ENCODE peak calls at places on chromosomes 1 and 21, in six cellular contexts. J is stimulated activated CD8-positive, alpha-beta memory T cell treated with anti-CD3 and anti-CD28 coated beads, Interleukin-2, amount 100 ng/mL, for 1 hour; K is H9; R is Calu3; L is T-helper 22 cell; Y is activated T-cell treated with anti-CD3 and anti-CD28 coated beads for 1 hour. I is an unnamed sample.

GRCh38 chr1:6258675-6259074 is 2.2 kb downstream of the GPR153 start:
- DNase-seq in J (no peak), K (no peak), R (no peak), L (no peak), Y (no peak), I (no peak)

GRCh38 chr21:28624626-28625025 is 368.1 kb downstream of the LTN1 start:
- DNase-seq in J (no peak), K (no peak), R (no peak), L (no peak), Y (no peak), I (no peak)

GRCh38 chr1:33358114-33358770 is 37.3 kb upstream of the A3GALT2 start:
- DNase-seq in J (no peak), K (no peak), R (no peak), L (no peak), Y (no peak), I (peak; percentile 40)

GRCh38 chr1:74587888-74588287 is 75.5 kb upstream of the LRRC53 start:
- DNase-seq in J (no peak), K (no peak), R (no peak), L (no peak), Y (no peak), I (no peak)

GRCh38 chr21:27590271-27590670 is 623.4 kb upstream of the ADAMTS5 start:
- DNase-seq in J (no peak), K (no peak), R (no peak), L (no peak), Y (no peak), I (no peak)

GRCh38 chr1:36584874-36585759 is 102.4 kb upstream of the CSF3R start:
- DNase-seq in J (no peak), K (no peak), R (no peak), L (no peak), Y (no peak), I (no peak)

GRCh38 chr1:211920141-211920572 is 89.6 kb upstream of the LPGAT1 start:
- DNase-seq in J (no peak), K (no peak), R (peak; percentile 19), L (no peak), Y (no peak), I (no peak)

GRCh38 chr1:17798011-17798410 is 42.9 kb downstream of the ACTL8 start:
- DNase-seq in J (no peak), K (no peak), R (no peak), L (no peak), Y (no peak), I (no peak)

GRCh38 chr1:227886993-227887696 is 60.6 kb downstream of the WNT9A start:
- DNase-seq in J (no peak), K (peak; percentile 57), R (no peak), L (no peak), Y (peak; percentile 27), I (peak; percentile 61)

GRCh38 chr1:1630965-1631792 is 794 bp upstream of the MMP23B start:
- DNase-seq in J (no peak), K (peak; percentile 52), R (no peak), L (no peak), Y (no peak), I (peak; percentile 59)

GRCh38 chr21:18545908-18546307 is 142.3 kb upstream of the TMPRSS15 start:
- DNase-seq in J (no peak), K (no peak), R (no peak), L (no peak), Y (no peak), I (no peak)

GRCh38 chr1:69911301-69911801 is 294.0 kb downstream of the LRRC40 start:
- DNase-seq in J (no peak), K (no peak), R (no peak), L (no peak), Y (no peak), I (no peak)

GRCh38 chr1:99527078-99527477 is 118.8 kb upstream of the PALMD start:
- DNase-seq in J (no peak), K (no peak), R (no peak), L (no peak), Y (no peak), I (no peak)

GRCh38 chr1:227805606-227806197 is 9.8 kb upstream of the PRSS38 start:
- DNase-seq in J (no peak), K (no peak), R (no peak), L (no peak), Y (no peak), I (no peak)

GRCh38 chr1:28118640-28119307 is 30.4 kb upstream of the EYA3 start:
- DNase-seq in J (no peak), K (no peak), R (no peak), L (no peak), Y (no peak), I (no peak)

GRCh38 chr1:27001570-27002360 is 8.3 kb downstream of the TRNP1 start:
- DNase-seq in J (no peak), K (peak; percentile 53), R (peak; percentile 80), L (no peak), Y (no peak), I (no peak)

GRCh38 chr1:227356582-227357228 is 38.4 kb upstream of the CDC42BPA start:
- DNase-seq in J (no peak), K (peak; percentile 93), R (peak; percentile 68), L (no peak), Y (no peak), I (no peak)

GRCh38 chr1:155329980-155330598 is 9.4 kb downstream of the RUSC1 start:
- DNase-seq in J (no peak), K (no peak), R (no peak), L (no peak), Y (no peak), I (no peak)

GRCh38 chr1:96508226-96508625 is 213.4 kb upstream of the PTBP2 start:
- DNase-seq in J (no peak), K (no peak), R (no peak), L (no peak), Y (no peak), I (no peak)

GRCh38 chr1:212413902-212414327 is 771 bp downstream of the PACC1 start:
- DNase-seq in J (no peak), K (peak; percentile 30), R (no peak), L (no peak), Y (no peak), I (peak; percentile 42)

GRCh38 chr1:53862507-53862906 is 24.4 kb upstream of the NDC1 start:
- DNase-seq in J (no peak), K (no peak), R (no peak), L (no peak), Y (no peak), I (no peak)

GRCh38 chr1:159141584-159142518 is 29.6 kb upstream of the CADM3 start:
- DNase-seq in J (no peak), K (peak; percentile 40), R (no peak), L (no peak), Y (no peak), I (peak; percentile 90)